ENCODE peak calls at places on chromosomes 2 and 18, in six cellular contexts. Y, Q, W, L, X and V are unnamed samples.

GRCh38 chr2:61426267-61426897 is 44.5 kb downstream of the USP34 start:
- DNase-seq in Q (peak), X (no peak), L (peak), Y (peak), W (peak), V (no peak)

GRCh38 chr2:133130548-133131246 is 437.6 kb downstream of the NCKAP5 start:
- DNase-seq in X (peak), W (no peak), L (no peak), Q (no peak), Y (peak), V (no peak)

GRCh38 chr2:128276878-128277675 is 41.6 kb downstream of the HS6ST1 start:
- DNase-seq in Q (no peak), X (no peak), L (no peak), W (no peak), Y (no peak), V (no peak)

GRCh38 chr18:57807336-57808117 is 4.4 kb upstream of the ATP8B1 start:
- DNase-seq in X (no peak), L (no peak), W (no peak), Y (no peak), Q (no peak), V (no peak)

GRCh38 chr2:150788741-150789140 is 301.3 kb upstream of the RND3 start:
- DNase-seq in L (no peak), Q (no peak), Y (no peak), W (no peak), X (no peak), V (no peak)

GRCh38 chr2:226794751-226795171 is 4.9 kb downstream of the IRS1 start:
- DNase-seq in Q (no peak), X (no peak), Y (peak), W (peak), L (no peak), V (no peak)

GRCh38 chr2:189836644-189837043 is 52.4 kb downstream of the PMS1 start:
- DNase-seq in X (no peak), W (peak), Y (peak), Q (no peak), L (no peak), V (peak)

GRCh38 chr2:186437719-186438118 is 48.3 kb upstream of the ZC3H15 start:
- DNase-seq in Y (peak), Q (no peak), W (no peak), X (no peak), L (no peak), V (no peak)

GRCh38 chr2:3168230-3168891 is 209.3 kb downstream of the EIPR1 start:
- DNase-seq in X (no peak), W (peak), Q (peak), L (no peak), Y (peak), V (peak)

GRCh38 chr2:237895544-237896506 is 36.4 kb downstream of the RAMP1 start:
- DNase-seq in X (no peak), Q (no peak), L (no peak), W (no peak), Y (peak), V (no peak)

GRCh38 chr2:3222636-3223035 is 155.0 kb downstream of the EIPR1 start:
- DNase-seq in Y (no peak), Q (no peak), L (peak), W (peak), X (no peak), V (no peak)

GRCh38 chr18:35127201-35127600 is 86.0 kb downstream of the MAPRE2 start:
- DNase-seq in Y (no peak), Q (peak), L (no peak), X (no peak), W (peak), V (no peak)

GRCh38 chr2:144099746-144100438 is 420.0 kb downstream of the ZEB2 start:
- DNase-seq in X (peak), W (peak), L (no peak), Y (peak), Q (no peak), V (peak)
- TF ChIP-seq CTCF in X (peak), W (peak), L (no peak), Y (peak), Q (no peak), V (peak)

DNA sequence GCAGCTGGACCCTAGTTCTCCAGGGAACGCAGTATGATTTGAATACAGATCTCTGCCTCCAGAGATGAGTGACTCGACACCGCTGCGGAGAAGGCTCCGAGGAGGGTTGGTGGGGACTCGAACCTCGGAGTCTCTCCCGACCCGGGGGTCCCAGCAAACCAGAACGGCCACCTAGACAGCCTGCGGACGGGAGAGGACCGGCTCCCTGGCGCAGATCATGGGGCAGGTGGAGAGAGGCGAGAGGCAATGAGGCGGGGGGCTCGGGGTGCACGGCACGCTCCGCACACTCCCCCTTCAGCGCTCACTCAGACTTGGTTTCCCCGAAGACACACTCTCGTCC is 12.6 kb downstream of the DYSF start:
- DNase-seq in Y (no peak), W (no peak), X (no peak), L (no peak), Q (no peak), V (no peak)
- H3K4me3 ChIP-seq in Y (peak), W (peak), X (peak), L (no peak), Q (no peak), V (peak)

DNA sequence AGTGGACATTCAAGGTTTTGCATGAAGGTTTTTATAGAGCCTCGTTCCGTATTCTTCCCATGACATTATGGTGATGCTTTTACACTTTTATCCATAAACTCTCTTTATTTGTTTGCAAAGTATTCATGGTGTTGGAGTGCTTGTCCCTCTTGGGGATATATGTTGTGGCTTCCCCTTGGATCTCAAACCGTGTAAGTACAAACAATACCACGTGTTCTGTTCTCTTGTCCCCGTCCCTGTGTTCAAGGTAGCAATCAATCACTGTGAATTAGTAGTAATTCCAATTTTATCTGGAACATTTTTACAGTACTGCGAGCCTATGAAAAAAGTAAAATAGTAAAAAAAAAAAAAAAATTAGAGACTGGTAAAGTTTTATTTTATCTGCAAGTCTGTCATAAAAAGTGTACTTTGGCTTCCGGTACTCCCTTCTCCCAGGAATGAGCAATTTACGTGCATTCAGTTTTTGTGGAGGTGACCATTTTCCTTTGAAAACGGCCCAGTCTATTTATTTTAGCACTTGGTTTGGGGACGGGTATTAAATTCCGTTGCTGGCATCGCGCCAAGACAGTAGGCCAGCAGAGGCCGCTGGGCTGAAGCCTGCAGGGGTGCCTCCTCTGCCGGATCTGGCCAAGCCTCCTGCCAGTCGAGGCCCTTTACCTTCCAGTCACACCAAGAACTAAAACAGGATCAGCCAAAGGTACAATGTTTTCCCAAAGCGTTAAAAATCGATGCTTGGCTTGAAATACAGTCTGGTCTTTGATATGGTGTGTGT is 175.7 kb downstream of the SOCS6 start:
- DNase-seq in Q (peak), Y (peak), X (peak), L (peak), W (peak), V (no peak)
- TF ChIP-seq CTCF in Q (peak), Y (peak), X (peak), L (no peak), W (peak), V (peak)

DNA sequence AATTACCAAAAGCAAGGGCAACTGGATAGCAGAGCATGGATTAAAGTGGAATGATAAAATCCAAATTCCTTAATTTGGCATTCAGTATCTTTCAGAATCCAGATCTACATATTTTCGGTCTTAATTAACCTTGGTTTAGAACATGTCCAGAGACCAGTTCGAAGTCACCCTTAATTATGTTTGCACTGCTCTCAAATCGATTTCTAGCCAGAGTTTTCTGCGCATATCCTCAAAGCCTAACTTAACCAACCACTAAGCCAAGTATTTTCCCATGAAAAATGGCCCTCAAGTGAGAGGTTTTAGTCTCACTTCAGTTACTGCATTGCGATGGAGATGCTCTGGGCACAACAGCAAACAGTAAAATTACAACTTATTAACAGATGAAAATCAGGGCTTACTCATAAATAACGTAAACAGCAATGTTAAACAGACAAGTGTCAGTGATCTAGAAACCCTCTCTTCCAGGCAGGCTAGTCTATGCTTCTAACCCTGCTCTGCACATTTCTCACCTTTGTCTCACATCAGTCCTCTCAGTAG is 4.5 kb downstream of the RTN4 start:
- DNase-seq in L (no peak), Y (no peak), Q (no peak), W (no peak), X (no peak), V (no peak)
- H3K4me3 ChIP-seq in L (no peak), Y (no peak), Q (peak), W (peak), X (peak), V (peak)

GRCh38 chr2:23806665-23807064 is 120.3 kb downstream of the ATAD2B start:
- DNase-seq in Q (no peak), Y (no peak), L (no peak), W (no peak), X (no peak), V (no peak)

GRCh38 chr2:23806201-23806600 is 120.7 kb downstream of the ATAD2B start:
- DNase-seq in L (no peak), Q (no peak), Y (peak), X (no peak), W (no peak), V (no peak)

GRCh38 chr2:23803275-23803964 is 123.5 kb downstream of the ATAD2B start:
- DNase-seq in W (peak), Q (no peak), Y (peak), X (peak), L (no peak), V (no peak)

GRCh38 chr2:23801396-23801795 is 125.5 kb downstream of the ATAD2B start:
- DNase-seq in W (peak), Q (peak), Y (peak), X (no peak), L (no peak), V (no peak)

DNA sequence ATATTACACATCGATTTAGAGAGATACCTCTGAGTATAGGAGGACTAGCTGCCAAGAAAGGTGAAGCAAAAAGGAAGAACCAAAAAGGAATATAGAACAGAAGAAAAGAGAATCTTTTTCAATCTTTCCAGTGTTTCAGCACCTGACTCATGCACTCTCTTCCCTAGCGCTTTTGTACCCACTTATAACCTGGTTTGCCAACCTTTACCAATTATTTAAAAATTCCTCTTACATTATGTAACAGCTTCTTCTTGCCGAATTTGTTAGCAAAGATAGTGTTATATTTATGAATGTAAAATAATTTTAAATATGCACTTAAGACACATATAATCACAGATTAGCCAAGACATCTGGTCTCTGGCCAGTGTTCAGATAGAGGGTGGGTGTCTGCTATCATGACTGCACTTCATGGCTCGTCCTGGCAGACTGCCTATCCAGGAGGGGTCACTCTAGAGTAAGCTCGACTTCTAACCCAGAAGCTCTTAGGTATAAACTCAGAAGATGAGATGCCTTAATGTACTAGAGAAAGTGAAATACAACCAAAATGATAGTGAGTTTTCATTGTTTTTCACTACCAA is 122.9 kb downstream of the ATAD2B start:
- DNase-seq in Q (peak), W (peak), Y (peak), L (no peak), X (no peak), V (no peak)
- TF ChIP-seq CTCF in Q (peak), W (peak), Y (peak), L (peak), X (peak), V (peak)